ENCODE peak calls at places on chromosomes 4 and X, in ten cellular contexts. One of them, this sample, is unnamed.

GRCh38 chr4:98567611-98568010 is 90.8 kb downstream of the TSPAN5 start:
- DNase-seq in NB4: no peak
- DNase-seq in CD8-positive, alpha-beta T cell: no peak
- DNase-seq in progenitor cell of endocrine pancreas: no peak
- DNase-seq in AG10803: no peak
- DNase-seq in HFFc6: no peak
- DNase-seq in cardiac muscle cell: no peak
- DNase-seq in left ventricle myocardium inferior: no peak
- DNase-seq in endothelial cell: no peak
- DNase-seq in AG09309: no peak
- DNase-seq in this sample: no peak

GRCh38 chr4:8846864-8847263 is 24.8 kb downstream of the HMX1 start:
- DNase-seq in cardiac muscle cell: no peak
- DNase-seq in AG09309: no peak
- DNase-seq in NB4: no peak
- DNase-seq in left ventricle myocardium inferior: no peak
- DNase-seq in AG10803: no peak
- DNase-seq in progenitor cell of endocrine pancreas: no peak
- DNase-seq in endothelial cell: no peak
- DNase-seq in HFFc6: no peak
- DNase-seq in CD8-positive, alpha-beta T cell: peak
- DNase-seq in this sample: no peak

GRCh38 chrX:100410083-100410590 is at the start of gene PCDH19:
- DNase-seq in AG09309: no peak
- DNase-seq in HFFc6: no peak
- DNase-seq in endothelial cell: peak
- DNase-seq in progenitor cell of endocrine pancreas: peak
- DNase-seq in CD8-positive, alpha-beta T cell: no peak
- DNase-seq in AG10803: peak
- DNase-seq in left ventricle myocardium inferior: peak
- DNase-seq in cardiac muscle cell: peak
- DNase-seq in NB4: no peak
- DNase-seq in this sample: peak

GRCh38 chrX:10922158-10922557 is 189.0 kb upstream of the HCCS start:
- DNase-seq in endothelial cell: no peak
- DNase-seq in CD8-positive, alpha-beta T cell: no peak
- DNase-seq in progenitor cell of endocrine pancreas: no peak
- DNase-seq in left ventricle myocardium inferior: no peak
- DNase-seq in AG09309: peak
- DNase-seq in cardiac muscle cell: no peak
- DNase-seq in NB4: no peak
- DNase-seq in AG10803: peak
- DNase-seq in HFFc6: peak
- DNase-seq in this sample: peak

GRCh38 chrX:31333181-31333831 is 261.5 kb upstream of the FTHL17 start:
- DNase-seq in HFFc6: peak
- DNase-seq in AG10803: peak
- DNase-seq in NB4: no peak
- DNase-seq in AG09309: peak
- DNase-seq in progenitor cell of endocrine pancreas: no peak
- DNase-seq in endothelial cell: no peak
- DNase-seq in cardiac muscle cell: no peak
- DNase-seq in left ventricle myocardium inferior: no peak
- DNase-seq in CD8-positive, alpha-beta T cell: no peak
- DNase-seq in this sample: peak

GRCh38 chr4:132227349-132228165 is 921.5 kb upstream of the PCDH10 start:
- DNase-seq in cardiac muscle cell: peak
- DNase-seq in progenitor cell of endocrine pancreas: peak
- DNase-seq in endothelial cell: peak
- DNase-seq in left ventricle myocardium inferior: no peak
- DNase-seq in AG10803: peak
- DNase-seq in NB4: peak
- DNase-seq in AG09309: no peak
- DNase-seq in CD8-positive, alpha-beta T cell: no peak
- DNase-seq in HFFc6: no peak
- DNase-seq in this sample: peak

GRCh38 chrX:72048515-72049455 is 82.9 kb downstream of the RTL5 start:
- DNase-seq in AG10803: no peak
- DNase-seq in NB4: peak
- DNase-seq in HFFc6: no peak
- DNase-seq in endothelial cell: no peak
- DNase-seq in AG09309: no peak
- DNase-seq in left ventricle myocardium inferior: no peak
- DNase-seq in CD8-positive, alpha-beta T cell: peak
- DNase-seq in progenitor cell of endocrine pancreas: no peak
- DNase-seq in cardiac muscle cell: no peak
- DNase-seq in this sample: no peak

GRCh38 chr4:153113061-153113837 is 91.0 kb upstream of the TRIM2 start:
- DNase-seq in AG10803: peak
- DNase-seq in endothelial cell: no peak
- DNase-seq in cardiac muscle cell: no peak
- DNase-seq in AG09309: peak
- DNase-seq in HFFc6: no peak
- DNase-seq in NB4: no peak
- DNase-seq in left ventricle myocardium inferior: no peak
- DNase-seq in CD8-positive, alpha-beta T cell: no peak
- DNase-seq in progenitor cell of endocrine pancreas: no peak
- DNase-seq in this sample: peak

GRCh38 chr4:138092060-138092459 is 150.1 kb downstream of the SLC7A11 start:
- DNase-seq in AG10803: no peak
- DNase-seq in NB4: no peak
- DNase-seq in AG09309: no peak
- DNase-seq in cardiac muscle cell: no peak
- DNase-seq in CD8-positive, alpha-beta T cell: no peak
- DNase-seq in progenitor cell of endocrine pancreas: no peak
- DNase-seq in endothelial cell: no peak
- DNase-seq in HFFc6: no peak
- DNase-seq in left ventricle myocardium inferior: no peak
- DNase-seq in this sample: no peak

GRCh38 chr4:86939123-86939522 is 4.3 kb downstream of the AFF1 start:
- DNase-seq in NB4: peak
- DNase-seq in left ventricle myocardium inferior: no peak
- DNase-seq in AG10803: no peak
- DNase-seq in CD8-positive, alpha-beta T cell: no peak
- DNase-seq in AG09309: no peak
- DNase-seq in endothelial cell: no peak
- DNase-seq in cardiac muscle cell: no peak
- DNase-seq in HFFc6: no peak
- DNase-seq in progenitor cell of endocrine pancreas: no peak
- DNase-seq in this sample: no peak

GRCh38 chrX:135185795-135186443 is 14.7 kb upstream of the CT55 start:
- DNase-seq in HFFc6: peak
- DNase-seq in AG09309: peak
- DNase-seq in NB4: peak
- DNase-seq in CD8-positive, alpha-beta T cell: no peak
- DNase-seq in left ventricle myocardium inferior: no peak
- DNase-seq in progenitor cell of endocrine pancreas: no peak
- DNase-seq in AG10803: peak
- DNase-seq in cardiac muscle cell: peak
- DNase-seq in endothelial cell: peak
- DNase-seq in this sample: peak

DNA sequence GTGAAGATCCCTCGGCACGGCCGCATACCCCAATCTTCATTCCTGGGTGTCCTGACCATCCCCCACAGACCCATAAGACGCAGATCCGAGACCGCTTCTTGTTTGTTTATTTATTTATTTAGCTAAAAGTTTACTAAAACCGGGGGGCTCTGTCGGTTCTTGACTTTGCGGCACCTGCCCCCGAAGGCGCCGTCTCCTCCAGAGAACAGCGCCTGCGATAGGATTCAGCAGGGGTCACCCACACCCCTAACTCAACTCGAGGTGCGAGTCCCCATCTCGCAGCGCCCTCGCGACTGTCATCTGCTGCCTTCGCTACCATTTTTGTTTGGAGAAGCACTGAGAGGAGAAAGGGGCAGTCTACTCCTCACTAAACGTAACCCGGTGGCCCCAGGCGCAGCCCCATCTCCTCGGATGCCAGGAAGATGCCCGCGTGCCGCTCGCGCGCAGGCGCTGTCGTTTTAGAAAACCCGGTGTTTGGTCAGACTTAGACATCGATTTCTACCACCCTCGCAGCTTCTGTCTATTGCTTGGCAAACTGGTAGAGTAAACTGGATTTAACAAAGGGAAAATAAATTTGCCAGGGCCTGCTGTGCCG is 18.9 kb upstream of the GPR101 start:
- DNase-seq in left ventricle myocardium inferior: no peak
- DNase-seq in NB4: no peak
- DNase-seq in HFFc6: no peak
- DNase-seq in endothelial cell: peak
- DNase-seq in AG10803: no peak
- DNase-seq in cardiac muscle cell: no peak
- DNase-seq in AG09309: no peak
- DNase-seq in CD8-positive, alpha-beta T cell: peak
- DNase-seq in progenitor cell of endocrine pancreas: no peak
- DNase-seq in this sample: no peak
- TF ChIP-seq CTCF in left ventricle myocardium inferior: peak
- TF ChIP-seq CTCF in NB4: no peak
- TF ChIP-seq CTCF in HFFc6: peak
- TF ChIP-seq CTCF in endothelial cell: peak
- TF ChIP-seq CTCF in AG10803: no peak
- TF ChIP-seq CTCF in cardiac muscle cell: no peak
- TF ChIP-seq CTCF in AG09309: no peak
- TF ChIP-seq CTCF in CD8-positive, alpha-beta T cell: no peak
- TF ChIP-seq CTCF in progenitor cell of endocrine pancreas: no peak
- TF ChIP-seq CTCF in this sample: no peak

GRCh38 chr4:6686104-6686787 is 7.4 kb upstream of the S100P start:
- DNase-seq in endothelial cell: no peak
- DNase-seq in left ventricle myocardium inferior: no peak
- DNase-seq in NB4: no peak
- DNase-seq in AG10803: no peak
- DNase-seq in AG09309: no peak
- DNase-seq in HFFc6: no peak
- DNase-seq in CD8-positive, alpha-beta T cell: no peak
- DNase-seq in cardiac muscle cell: no peak
- DNase-seq in progenitor cell of endocrine pancreas: no peak
- DNase-seq in this sample: no peak
- TF ChIP-seq CTCF in endothelial cell: no peak
- TF ChIP-seq CTCF in left ventricle myocardium inferior: no peak
- TF ChIP-seq CTCF in NB4: no peak
- TF ChIP-seq CTCF in AG10803: no peak
- TF ChIP-seq CTCF in AG09309: no peak
- TF ChIP-seq CTCF in HFFc6: peak
- TF ChIP-seq CTCF in CD8-positive, alpha-beta T cell: no peak
- TF ChIP-seq CTCF in cardiac muscle cell: no peak
- TF ChIP-seq CTCF in progenitor cell of endocrine pancreas: no peak
- TF ChIP-seq CTCF in this sample: no peak

GRCh38 chrX:2425281-2426071 is 75.3 kb downstream of the DHRSX start:
- DNase-seq in left ventricle myocardium inferior: no peak
- DNase-seq in CD8-positive, alpha-beta T cell: no peak
- DNase-seq in endothelial cell: no peak
- DNase-seq in AG10803: no peak
- DNase-seq in progenitor cell of endocrine pancreas: no peak
- DNase-seq in cardiac muscle cell: no peak
- DNase-seq in NB4: no peak
- DNase-seq in AG09309: no peak
- DNase-seq in HFFc6: no peak
- DNase-seq in this sample: no peak
- TF ChIP-seq CTCF in left ventricle myocardium inferior: no peak
- TF ChIP-seq CTCF in CD8-positive, alpha-beta T cell: no peak
- TF ChIP-seq CTCF in endothelial cell: no peak
- TF ChIP-seq CTCF in AG10803: no peak
- TF ChIP-seq CTCF in progenitor cell of endocrine pancreas: no peak
- TF ChIP-seq CTCF in cardiac muscle cell: no peak
- TF ChIP-seq CTCF in NB4: no peak
- TF ChIP-seq CTCF in AG09309: no peak
- TF ChIP-seq CTCF in HFFc6: no peak
- TF ChIP-seq CTCF in this sample: no peak

GRCh38 chrX:49278081-49278480 is 8.5 kb downstream of the PPP1R3F start:
- DNase-seq in HFFc6: no peak
- DNase-seq in AG09309: no peak
- DNase-seq in CD8-positive, alpha-beta T cell: no peak
- DNase-seq in NB4: no peak
- DNase-seq in endothelial cell: no peak
- DNase-seq in AG10803: no peak
- DNase-seq in progenitor cell of endocrine pancreas: no peak
- DNase-seq in left ventricle myocardium inferior: no peak
- DNase-seq in cardiac muscle cell: no peak
- DNase-seq in this sample: no peak

GRCh38 chrX:49286581-49286980 is 16.9 kb upstream of the GAGE10 start:
- DNase-seq in HFFc6: no peak
- DNase-seq in left ventricle myocardium inferior: no peak
- DNase-seq in AG10803: no peak
- DNase-seq in NB4: no peak
- DNase-seq in progenitor cell of endocrine pancreas: no peak
- DNase-seq in cardiac muscle cell: no peak
- DNase-seq in CD8-positive, alpha-beta T cell: no peak
- DNase-seq in AG09309: no peak
- DNase-seq in endothelial cell: no peak
- DNase-seq in this sample: no peak

GRCh38 chrX:49284212-49284611 is 14.6 kb downstream of the PPP1R3F start:
- DNase-seq in cardiac muscle cell: no peak
- DNase-seq in AG09309: no peak
- DNase-seq in NB4: no peak
- DNase-seq in progenitor cell of endocrine pancreas: no peak
- DNase-seq in left ventricle myocardium inferior: no peak
- DNase-seq in HFFc6: no peak
- DNase-seq in endothelial cell: no peak
- DNase-seq in CD8-positive, alpha-beta T cell: no peak
- DNase-seq in AG10803: no peak
- DNase-seq in this sample: no peak

GRCh38 chrX:49286136-49286535 is 16.5 kb downstream of the PPP1R3F start:
- DNase-seq in AG09309: no peak
- DNase-seq in endothelial cell: no peak
- DNase-seq in progenitor cell of endocrine pancreas: no peak
- DNase-seq in cardiac muscle cell: no peak
- DNase-seq in NB4: no peak
- DNase-seq in HFFc6: no peak
- DNase-seq in CD8-positive, alpha-beta T cell: no peak
- DNase-seq in left ventricle myocardium inferior: no peak
- DNase-seq in AG10803: no peak
- DNase-seq in this sample: no peak

GRCh38 chrX:49282647-49283011 is 13.0 kb downstream of the PPP1R3F start:
- DNase-seq in NB4: peak
- DNase-seq in left ventricle myocardium inferior: no peak
- DNase-seq in endothelial cell: no peak
- DNase-seq in HFFc6: peak
- DNase-seq in CD8-positive, alpha-beta T cell: no peak
- DNase-seq in cardiac muscle cell: peak
- DNase-seq in AG10803: peak
- DNase-seq in AG09309: no peak
- DNase-seq in progenitor cell of endocrine pancreas: no peak
- DNase-seq in this sample: peak
- TF ChIP-seq CTCF in NB4: no peak
- TF ChIP-seq CTCF in left ventricle myocardium inferior: peak
- TF ChIP-seq CTCF in endothelial cell: no peak
- TF ChIP-seq CTCF in HFFc6: no peak
- TF ChIP-seq CTCF in CD8-positive, alpha-beta T cell: no peak
- TF ChIP-seq CTCF in cardiac muscle cell: peak
- TF ChIP-seq CTCF in AG10803: peak
- TF ChIP-seq CTCF in AG09309: peak
- TF ChIP-seq CTCF in progenitor cell of endocrine pancreas: no peak
- TF ChIP-seq CTCF in this sample: peak

GRCh38 chr4:81606796-81607550 is 135.3 kb upstream of the RASGEF1B start:
- DNase-seq in HFFc6: no peak
- DNase-seq in NB4: peak
- DNase-seq in AG10803: no peak
- DNase-seq in AG09309: no peak
- DNase-seq in cardiac muscle cell: no peak
- DNase-seq in progenitor cell of endocrine pancreas: no peak
- DNase-seq in endothelial cell: no peak
- DNase-seq in CD8-positive, alpha-beta T cell: no peak
- DNase-seq in left ventricle myocardium inferior: no peak
- DNase-seq in this sample: peak
- TF ChIP-seq CTCF in HFFc6: no peak
- TF ChIP-seq CTCF in NB4: no peak
- TF ChIP-seq CTCF in AG10803: no peak
- TF ChIP-seq CTCF in AG09309: no peak
- TF ChIP-seq CTCF in cardiac muscle cell: no peak
- TF ChIP-seq CTCF in progenitor cell of endocrine pancreas: no peak
- TF ChIP-seq CTCF in endothelial cell: no peak
- TF ChIP-seq CTCF in CD8-positive, alpha-beta T cell: no peak
- TF ChIP-seq CTCF in left ventricle myocardium inferior: no peak
- TF ChIP-seq CTCF in this sample: no peak